ENCODE peak calls at places on chromosomes 7 and 10, in four cellular contexts. One of them, this sample, is unnamed.

GRCh38 chr7:44985900-44986217 is 7.0 kb upstream of the MYO1G start:
- DNase-seq in Kasumi-1: no peak
- DNase-seq in amniotic stem cell: no peak
- DNase-seq in C1 segment of cervical spinal cord: no peak
- DNase-seq in this sample: no peak

GRCh38 chr10:78739411-78740053 is 329.2 kb upstream of the ZMIZ1 start:
- DNase-seq in Kasumi-1: no peak
- DNase-seq in amniotic stem cell: no peak
- DNase-seq in C1 segment of cervical spinal cord: no peak
- DNase-seq in this sample: no peak

GRCh38 chr10:89115876-89116627 is 91.1 kb downstream of the CH25H start:
- DNase-seq in Kasumi-1: peak; percentile 41
- DNase-seq in amniotic stem cell: no peak
- DNase-seq in C1 segment of cervical spinal cord: no peak
- DNase-seq in this sample: no peak

GRCh38 chr7:18590744-18591340 is 95.3 kb downstream of the HDAC9 start:
- DNase-seq in Kasumi-1: peak; percentile 22
- DNase-seq in amniotic stem cell: peak; percentile 19
- DNase-seq in C1 segment of cervical spinal cord: no peak
- DNase-seq in this sample: no peak

GRCh38 chr10:99461230-99461629 is 30.8 kb upstream of the GOT1 start:
- DNase-seq in Kasumi-1: no peak
- DNase-seq in amniotic stem cell: no peak
- DNase-seq in C1 segment of cervical spinal cord: no peak
- DNase-seq in this sample: no peak

GRCh38 chr10:11160982-11161554 is 143.4 kb downstream of the CELF2 start:
- DNase-seq in Kasumi-1: peak; percentile 76
- DNase-seq in amniotic stem cell: no peak
- DNase-seq in C1 segment of cervical spinal cord: no peak
- DNase-seq in this sample: no peak

GRCh38 chr10:48287417-48288391 is 13.2 kb upstream of the FRMPD2 start:
- DNase-seq in Kasumi-1: no peak
- DNase-seq in amniotic stem cell: no peak
- DNase-seq in C1 segment of cervical spinal cord: peak; percentile 82
- DNase-seq in this sample: peak; percentile 75

GRCh38 chr10:13613519-13613918 is 26.8 kb downstream of the PRPF18 start:
- DNase-seq in Kasumi-1: peak; percentile 49
- DNase-seq in amniotic stem cell: no peak
- DNase-seq in C1 segment of cervical spinal cord: no peak
- DNase-seq in this sample: peak; percentile 86

This sample was measured in hippocampal formation.